ENCODE peak calls at places on chromosomes 4 and X, in six cellular contexts. One of them, this sample, is unnamed.

GRCh38 chr4:5932021-5932553 is 39.2 kb upstream of the CRMP1 start:
- DNase-seq in kidney tubule cell: no peak
- DNase-seq in Right ventricle myocardium superior: no peak
- DNase-seq in CD4-positive, CD25-positive, alpha-beta regulatory T cell: no peak
- DNase-seq in NCI-H1417: peak
- DNase-seq in cardiac fibroblast: no peak
- DNase-seq in this sample: no peak

GRCh38 chr4:124322234-124322831 is 390.2 kb downstream of the ANKRD50 start:
- DNase-seq in kidney tubule cell: peak
- DNase-seq in Right ventricle myocardium superior: no peak
- DNase-seq in CD4-positive, CD25-positive, alpha-beta regulatory T cell: peak
- DNase-seq in NCI-H1417: peak
- DNase-seq in cardiac fibroblast: peak
- DNase-seq in this sample: no peak

GRCh38 chrX:130083107-130083490 is 27.2 kb downstream of the ELF4 start:
- DNase-seq in kidney tubule cell: no peak
- DNase-seq in Right ventricle myocardium superior: no peak
- DNase-seq in CD4-positive, CD25-positive, alpha-beta regulatory T cell: no peak
- DNase-seq in NCI-H1417: no peak
- DNase-seq in cardiac fibroblast: no peak
- DNase-seq in this sample: no peak

GRCh38 chr4:3340703-3341088 is 47.9 kb downstream of the RGS12 start:
- DNase-seq in kidney tubule cell: no peak
- DNase-seq in Right ventricle myocardium superior: peak
- DNase-seq in CD4-positive, CD25-positive, alpha-beta regulatory T cell: no peak
- DNase-seq in NCI-H1417: peak
- DNase-seq in cardiac fibroblast: no peak
- DNase-seq in this sample: no peak

GRCh38 chr4:147620315-147620714 is 3.1 kb downstream of the TMEM184C start:
- DNase-seq in kidney tubule cell: no peak
- DNase-seq in Right ventricle myocardium superior: no peak
- DNase-seq in CD4-positive, CD25-positive, alpha-beta regulatory T cell: no peak
- DNase-seq in NCI-H1417: no peak
- DNase-seq in cardiac fibroblast: no peak
- DNase-seq in this sample: no peak

GRCh38 chr4:114563536-114564315 is 34.9 kb upstream of the UGT8 start:
- DNase-seq in kidney tubule cell: peak
- DNase-seq in Right ventricle myocardium superior: no peak
- DNase-seq in CD4-positive, CD25-positive, alpha-beta regulatory T cell: no peak
- DNase-seq in NCI-H1417: no peak
- DNase-seq in cardiac fibroblast: no peak
- DNase-seq in this sample: no peak

GRCh38 chr4:48748949-48749596 is 31.0 kb downstream of the FRYL start:
- DNase-seq in kidney tubule cell: peak
- DNase-seq in Right ventricle myocardium superior: no peak
- DNase-seq in CD4-positive, CD25-positive, alpha-beta regulatory T cell: no peak
- DNase-seq in NCI-H1417: no peak
- DNase-seq in cardiac fibroblast: peak
- DNase-seq in this sample: no peak

GRCh38 chrX:153870791-153871360 is 15.1 kb downstream of the L1CAM start:
- DNase-seq in kidney tubule cell: no peak
- DNase-seq in Right ventricle myocardium superior: no peak
- DNase-seq in CD4-positive, CD25-positive, alpha-beta regulatory T cell: no peak
- DNase-seq in NCI-H1417: no peak
- DNase-seq in cardiac fibroblast: no peak
- DNase-seq in this sample: no peak

GRCh38 chr4:156933633-156934258 is 37.9 kb downstream of the PDGFC start:
- DNase-seq in kidney tubule cell: peak
- DNase-seq in Right ventricle myocardium superior: no peak
- DNase-seq in CD4-positive, CD25-positive, alpha-beta regulatory T cell: no peak
- DNase-seq in NCI-H1417: no peak
- DNase-seq in cardiac fibroblast: peak
- DNase-seq in this sample: no peak

GRCh38 chr4:55543858-55544257 is 2.9 kb downstream of the CLOCK start:
- DNase-seq in kidney tubule cell: peak
- DNase-seq in Right ventricle myocardium superior: no peak
- DNase-seq in CD4-positive, CD25-positive, alpha-beta regulatory T cell: no peak
- DNase-seq in NCI-H1417: no peak
- DNase-seq in cardiac fibroblast: peak
- DNase-seq in this sample: no peak

GRCh38 chr4:15677507-15677988 is 4.1 kb upstream of the FAM200B start:
- DNase-seq in kidney tubule cell: peak
- DNase-seq in Right ventricle myocardium superior: no peak
- DNase-seq in CD4-positive, CD25-positive, alpha-beta regulatory T cell: no peak
- DNase-seq in NCI-H1417: no peak
- DNase-seq in cardiac fibroblast: peak
- DNase-seq in this sample: no peak

GRCh38 chrX:43269201-43269600 is 386.9 kb upstream of the MAOA start:
- DNase-seq in kidney tubule cell: peak
- DNase-seq in Right ventricle myocardium superior: no peak
- DNase-seq in CD4-positive, CD25-positive, alpha-beta regulatory T cell: no peak
- DNase-seq in NCI-H1417: no peak
- DNase-seq in cardiac fibroblast: no peak
- DNase-seq in this sample: no peak

GRCh38 chr4:184548651-184549341 is 74.4 kb upstream of the IRF2 start:
- DNase-seq in kidney tubule cell: no peak
- DNase-seq in Right ventricle myocardium superior: no peak
- DNase-seq in CD4-positive, CD25-positive, alpha-beta regulatory T cell: no peak
- DNase-seq in NCI-H1417: no peak
- DNase-seq in cardiac fibroblast: no peak
- DNase-seq in this sample: no peak

GRCh38 chrX:10119399-10119990 is 37.3 kb upstream of the CLCN4 start:
- DNase-seq in kidney tubule cell: peak
- DNase-seq in Right ventricle myocardium superior: no peak
- DNase-seq in CD4-positive, CD25-positive, alpha-beta regulatory T cell: peak
- DNase-seq in NCI-H1417: peak
- DNase-seq in cardiac fibroblast: peak
- DNase-seq in this sample: peak

GRCh38 chrX:32289356-32289755 is 922.0 kb downstream of the DMD start:
- DNase-seq in kidney tubule cell: no peak
- DNase-seq in Right ventricle myocardium superior: no peak
- DNase-seq in CD4-positive, CD25-positive, alpha-beta regulatory T cell: no peak
- DNase-seq in NCI-H1417: no peak
- DNase-seq in cardiac fibroblast: no peak
- DNase-seq in this sample: no peak

GRCh38 chr4:153146031-153146430 is 58.2 kb upstream of the TRIM2 start:
- DNase-seq in kidney tubule cell: peak
- DNase-seq in Right ventricle myocardium superior: no peak
- DNase-seq in CD4-positive, CD25-positive, alpha-beta regulatory T cell: no peak
- DNase-seq in NCI-H1417: no peak
- DNase-seq in cardiac fibroblast: no peak
- DNase-seq in this sample: no peak

GRCh38 chr4:125115476-125115875 is 199.3 kb upstream of the FAT4 start:
- DNase-seq in kidney tubule cell: no peak
- DNase-seq in Right ventricle myocardium superior: no peak
- DNase-seq in CD4-positive, CD25-positive, alpha-beta regulatory T cell: no peak
- DNase-seq in NCI-H1417: no peak
- DNase-seq in cardiac fibroblast: peak
- DNase-seq in this sample: no peak

GRCh38 chrX:26146024-26146423 is 7.9 kb downstream of the MAGEB18 start:
- DNase-seq in kidney tubule cell: no peak
- DNase-seq in Right ventricle myocardium superior: no peak
- DNase-seq in CD4-positive, CD25-positive, alpha-beta regulatory T cell: no peak
- DNase-seq in NCI-H1417: no peak
- DNase-seq in cardiac fibroblast: peak
- DNase-seq in this sample: no peak

GRCh38 chrX:47285762-47286320 is 53.0 kb downstream of the USP11 start:
- DNase-seq in kidney tubule cell: no peak
- DNase-seq in Right ventricle myocardium superior: no peak
- DNase-seq in CD4-positive, CD25-positive, alpha-beta regulatory T cell: no peak
- DNase-seq in NCI-H1417: no peak
- DNase-seq in cardiac fibroblast: no peak
- DNase-seq in this sample: no peak

GRCh38 chr4:5963611-5964010 is 54.6 kb downstream of the C4orf50 start:
- DNase-seq in kidney tubule cell: no peak
- DNase-seq in Right ventricle myocardium superior: no peak
- DNase-seq in CD4-positive, CD25-positive, alpha-beta regulatory T cell: no peak
- DNase-seq in NCI-H1417: peak
- DNase-seq in cardiac fibroblast: no peak
- DNase-seq in this sample: no peak

GRCh38 chr4:54687887-54688841 is 30.4 kb downstream of the KIT start:
- DNase-seq in kidney tubule cell: no peak
- DNase-seq in Right ventricle myocardium superior: no peak
- DNase-seq in CD4-positive, CD25-positive, alpha-beta regulatory T cell: no peak
- DNase-seq in NCI-H1417: no peak
- DNase-seq in cardiac fibroblast: no peak
- DNase-seq in this sample: no peak

GRCh38 chr4:177386416-177386815 is 55.8 kb downstream of the AGA start:
- DNase-seq in kidney tubule cell: no peak
- DNase-seq in Right ventricle myocardium superior: no peak
- DNase-seq in CD4-positive, CD25-positive, alpha-beta regulatory T cell: no peak
- DNase-seq in NCI-H1417: no peak
- DNase-seq in cardiac fibroblast: no peak
- DNase-seq in this sample: no peak

GRCh38 chr4:118338981-118339765 is 13.6 kb downstream of the PRSS12 start:
- DNase-seq in kidney tubule cell: peak
- DNase-seq in Right ventricle myocardium superior: no peak
- DNase-seq in CD4-positive, CD25-positive, alpha-beta regulatory T cell: no peak
- DNase-seq in NCI-H1417: no peak
- DNase-seq in cardiac fibroblast: no peak
- DNase-seq in this sample: no peak

GRCh38 chr4:80875642-80876041 is 154.9 kb upstream of the BMP3 start:
- DNase-seq in kidney tubule cell: no peak
- DNase-seq in Right ventricle myocardium superior: no peak
- DNase-seq in CD4-positive, CD25-positive, alpha-beta regulatory T cell: no peak
- DNase-seq in NCI-H1417: no peak
- DNase-seq in cardiac fibroblast: no peak
- DNase-seq in this sample: no peak